ENCODE peak calls at places on chromosomes 7 and 10, in ten cellular contexts. One of them, this sample, is unnamed.

GRCh38 chr7:98241674-98242241 is 10.3 kb downstream of the TECPR1 start:
- DNase-seq in GM13977: no peak
- DNase-seq in suprapubic skin: no peak
- DNase-seq in WERI-Rb-1: no peak
- DNase-seq in HT1080: no peak
- DNase-seq in activated naive CD4-positive, alpha-beta T cell: no peak
- DNase-seq in nephron progenitor cell: no peak
- DNase-seq in ureter: no peak
- DNase-seq in choroid plexus epithelial cell: no peak
- DNase-seq in activated CD4-positive, alpha-beta T cell treated with anti-CD3 and anti-CD28 coated beads for 48 hours: no peak
- DNase-seq in this sample: no peak

GRCh38 chr10:63083904-63084689 is 49.0 kb upstream of the NRBF2 start:
- DNase-seq in activated naive CD4-positive, alpha-beta T cell: peak
- DNase-seq in ureter: peak
- DNase-seq in GM13977: peak
- DNase-seq in nephron progenitor cell: peak
- DNase-seq in suprapubic skin: peak
- DNase-seq in activated CD4-positive, alpha-beta T cell treated with anti-CD3 and anti-CD28 coated beads for 48 hours: peak
- DNase-seq in choroid plexus epithelial cell: peak
- DNase-seq in HT1080: peak
- DNase-seq in WERI-Rb-1: peak
- DNase-seq in this sample: peak

GRCh38 chr7:157477550-157478212 is 140.9 kb downstream of the DNAJB6 start:
- DNase-seq in activated naive CD4-positive, alpha-beta T cell: no peak
- DNase-seq in WERI-Rb-1: no peak
- DNase-seq in choroid plexus epithelial cell: no peak
- DNase-seq in HT1080: no peak
- DNase-seq in GM13977: no peak
- DNase-seq in ureter: no peak
- DNase-seq in activated CD4-positive, alpha-beta T cell treated with anti-CD3 and anti-CD28 coated beads for 48 hours: peak
- DNase-seq in nephron progenitor cell: no peak
- DNase-seq in suprapubic skin: no peak
- DNase-seq in this sample: no peak

GRCh38 chr7:70614237-70614984 is 517.5 kb upstream of the GALNT17 start:
- DNase-seq in choroid plexus epithelial cell: peak
- DNase-seq in nephron progenitor cell: peak
- DNase-seq in suprapubic skin: peak
- DNase-seq in activated naive CD4-positive, alpha-beta T cell: no peak
- DNase-seq in HT1080: peak
- DNase-seq in GM13977: no peak
- DNase-seq in WERI-Rb-1: peak
- DNase-seq in activated CD4-positive, alpha-beta T cell treated with anti-CD3 and anti-CD28 coated beads for 48 hours: no peak
- DNase-seq in ureter: peak
- DNase-seq in this sample: peak

GRCh38 chr10:127563718-127564553 is 14.8 kb downstream of the NPS start:
- DNase-seq in choroid plexus epithelial cell: no peak
- DNase-seq in nephron progenitor cell: peak
- DNase-seq in HT1080: no peak
- DNase-seq in WERI-Rb-1: peak
- DNase-seq in ureter: no peak
- DNase-seq in GM13977: no peak
- DNase-seq in activated CD4-positive, alpha-beta T cell treated with anti-CD3 and anti-CD28 coated beads for 48 hours: peak
- DNase-seq in activated naive CD4-positive, alpha-beta T cell: peak
- DNase-seq in suprapubic skin: no peak
- DNase-seq in this sample: no peak

GRCh38 chr7:44308741-44309270 is 16.6 kb downstream of the CAMK2B start:
- DNase-seq in WERI-Rb-1: no peak
- DNase-seq in activated naive CD4-positive, alpha-beta T cell: no peak
- DNase-seq in activated CD4-positive, alpha-beta T cell treated with anti-CD3 and anti-CD28 coated beads for 48 hours: no peak
- DNase-seq in nephron progenitor cell: no peak
- DNase-seq in HT1080: no peak
- DNase-seq in GM13977: peak
- DNase-seq in choroid plexus epithelial cell: no peak
- DNase-seq in suprapubic skin: peak
- DNase-seq in ureter: peak
- DNase-seq in this sample: no peak

GRCh38 chr7:2980406-2981102 is 63.1 kb downstream of the CARD11 start:
- DNase-seq in HT1080: no peak
- DNase-seq in ureter: no peak
- DNase-seq in WERI-Rb-1: no peak
- DNase-seq in suprapubic skin: peak
- DNase-seq in activated CD4-positive, alpha-beta T cell treated with anti-CD3 and anti-CD28 coated beads for 48 hours: peak
- DNase-seq in choroid plexus epithelial cell: no peak
- DNase-seq in nephron progenitor cell: no peak
- DNase-seq in GM13977: no peak
- DNase-seq in activated naive CD4-positive, alpha-beta T cell: no peak
- DNase-seq in this sample: no peak

GRCh38 chr10:8438603-8439002 is 384.1 kb downstream of the GATA3 start:
- DNase-seq in activated naive CD4-positive, alpha-beta T cell: no peak
- DNase-seq in HT1080: no peak
- DNase-seq in nephron progenitor cell: no peak
- DNase-seq in WERI-Rb-1: no peak
- DNase-seq in activated CD4-positive, alpha-beta T cell treated with anti-CD3 and anti-CD28 coated beads for 48 hours: no peak
- DNase-seq in suprapubic skin: no peak
- DNase-seq in GM13977: no peak
- DNase-seq in ureter: no peak
- DNase-seq in choroid plexus epithelial cell: no peak
- DNase-seq in this sample: no peak

GRCh38 chr10:132792796-132793195 is 6.8 kb upstream of the NKX6-2 start:
- DNase-seq in activated CD4-positive, alpha-beta T cell treated with anti-CD3 and anti-CD28 coated beads for 48 hours: no peak
- DNase-seq in suprapubic skin: no peak
- DNase-seq in nephron progenitor cell: no peak
- DNase-seq in choroid plexus epithelial cell: no peak
- DNase-seq in GM13977: no peak
- DNase-seq in WERI-Rb-1: no peak
- DNase-seq in ureter: no peak
- DNase-seq in HT1080: no peak
- DNase-seq in activated naive CD4-positive, alpha-beta T cell: no peak
- DNase-seq in this sample: no peak

GRCh38 chr7:138478499-138478908 is 18.4 kb downstream of the TRIM24 start:
- DNase-seq in activated naive CD4-positive, alpha-beta T cell: no peak
- DNase-seq in suprapubic skin: no peak
- DNase-seq in activated CD4-positive, alpha-beta T cell treated with anti-CD3 and anti-CD28 coated beads for 48 hours: no peak
- DNase-seq in GM13977: peak
- DNase-seq in HT1080: no peak
- DNase-seq in choroid plexus epithelial cell: no peak
- DNase-seq in nephron progenitor cell: no peak
- DNase-seq in ureter: no peak
- DNase-seq in WERI-Rb-1: no peak
- DNase-seq in this sample: no peak

GRCh38 chr10:22713853-22714523 is 390 bp downstream of the PIP4K2A start:
- DNase-seq in GM13977: no peak
- DNase-seq in nephron progenitor cell: peak
- DNase-seq in WERI-Rb-1: peak
- DNase-seq in ureter: no peak
- DNase-seq in activated naive CD4-positive, alpha-beta T cell: peak
- DNase-seq in HT1080: peak
- DNase-seq in activated CD4-positive, alpha-beta T cell treated with anti-CD3 and anti-CD28 coated beads for 48 hours: peak
- DNase-seq in choroid plexus epithelial cell: peak
- DNase-seq in suprapubic skin: peak
- DNase-seq in this sample: peak

GRCh38 chr10:11236234-11236633 is 218.6 kb downstream of the CELF2 start:
- DNase-seq in ureter: no peak
- DNase-seq in suprapubic skin: no peak
- DNase-seq in nephron progenitor cell: no peak
- DNase-seq in choroid plexus epithelial cell: no peak
- DNase-seq in HT1080: no peak
- DNase-seq in activated CD4-positive, alpha-beta T cell treated with anti-CD3 and anti-CD28 coated beads for 48 hours: peak
- DNase-seq in GM13977: peak
- DNase-seq in WERI-Rb-1: no peak
- DNase-seq in activated naive CD4-positive, alpha-beta T cell: no peak
- DNase-seq in this sample: no peak

GRCh38 chr10:93074137-93074596 is 474 bp downstream of the CYP26A1 start:
- DNase-seq in ureter: no peak
- DNase-seq in suprapubic skin: no peak
- DNase-seq in HT1080: no peak
- DNase-seq in GM13977: no peak
- DNase-seq in choroid plexus epithelial cell: no peak
- DNase-seq in activated CD4-positive, alpha-beta T cell treated with anti-CD3 and anti-CD28 coated beads for 48 hours: no peak
- DNase-seq in WERI-Rb-1: peak
- DNase-seq in activated naive CD4-positive, alpha-beta T cell: no peak
- DNase-seq in nephron progenitor cell: peak
- DNase-seq in this sample: no peak

GRCh38 chr10:119358140-119358512 is 150.8 kb downstream of the GRK5 start:
- DNase-seq in activated naive CD4-positive, alpha-beta T cell: no peak
- DNase-seq in choroid plexus epithelial cell: no peak
- DNase-seq in GM13977: no peak
- DNase-seq in HT1080: no peak
- DNase-seq in ureter: no peak
- DNase-seq in WERI-Rb-1: no peak
- DNase-seq in activated CD4-positive, alpha-beta T cell treated with anti-CD3 and anti-CD28 coated beads for 48 hours: no peak
- DNase-seq in suprapubic skin: no peak
- DNase-seq in nephron progenitor cell: no peak
- DNase-seq in this sample: no peak

GRCh38 chr7:81603-82342 is 110.6 kb upstream of the FAM20C start:
- DNase-seq in GM13977: no peak
- DNase-seq in nephron progenitor cell: no peak
- DNase-seq in HT1080: no peak
- DNase-seq in WERI-Rb-1: no peak
- DNase-seq in activated naive CD4-positive, alpha-beta T cell: no peak
- DNase-seq in activated CD4-positive, alpha-beta T cell treated with anti-CD3 and anti-CD28 coated beads for 48 hours: no peak
- DNase-seq in choroid plexus epithelial cell: no peak
- DNase-seq in suprapubic skin: no peak
- DNase-seq in ureter: no peak
- DNase-seq in this sample: no peak

GRCh38 chr7:96359876-96360275 is 38.0 kb upstream of the SLC25A13 start:
- DNase-seq in nephron progenitor cell: no peak
- DNase-seq in ureter: no peak
- DNase-seq in WERI-Rb-1: no peak
- DNase-seq in choroid plexus epithelial cell: no peak
- DNase-seq in activated CD4-positive, alpha-beta T cell treated with anti-CD3 and anti-CD28 coated beads for 48 hours: no peak
- DNase-seq in suprapubic skin: no peak
- DNase-seq in activated naive CD4-positive, alpha-beta T cell: no peak
- DNase-seq in GM13977: no peak
- DNase-seq in HT1080: no peak
- DNase-seq in this sample: no peak

GRCh38 chr10:48520594-48520993 is 84.3 kb downstream of the ARHGAP22 start:
- DNase-seq in nephron progenitor cell: no peak
- DNase-seq in HT1080: no peak
- DNase-seq in suprapubic skin: no peak
- DNase-seq in choroid plexus epithelial cell: no peak
- DNase-seq in GM13977: no peak
- DNase-seq in WERI-Rb-1: no peak
- DNase-seq in activated CD4-positive, alpha-beta T cell treated with anti-CD3 and anti-CD28 coated beads for 48 hours: no peak
- DNase-seq in ureter: no peak
- DNase-seq in activated naive CD4-positive, alpha-beta T cell: no peak
- DNase-seq in this sample: no peak

GRCh38 chr7:43698461-43699255 is 30.7 kb downstream of the COA1 start:
- DNase-seq in choroid plexus epithelial cell: no peak
- DNase-seq in WERI-Rb-1: no peak
- DNase-seq in activated CD4-positive, alpha-beta T cell treated with anti-CD3 and anti-CD28 coated beads for 48 hours: no peak
- DNase-seq in activated naive CD4-positive, alpha-beta T cell: no peak
- DNase-seq in GM13977: no peak
- DNase-seq in nephron progenitor cell: no peak
- DNase-seq in ureter: no peak
- DNase-seq in HT1080: no peak
- DNase-seq in suprapubic skin: no peak
- DNase-seq in this sample: peak

GRCh38 chr10:79053481-79054202 is 15.1 kb upstream of the ZMIZ1 start:
- DNase-seq in HT1080: no peak
- DNase-seq in activated naive CD4-positive, alpha-beta T cell: no peak
- DNase-seq in WERI-Rb-1: no peak
- DNase-seq in activated CD4-positive, alpha-beta T cell treated with anti-CD3 and anti-CD28 coated beads for 48 hours: no peak
- DNase-seq in choroid plexus epithelial cell: no peak
- DNase-seq in GM13977: no peak
- DNase-seq in nephron progenitor cell: no peak
- DNase-seq in ureter: no peak
- DNase-seq in suprapubic skin: peak
- DNase-seq in this sample: no peak

GRCh38 chr7:83248000-83248399 is 85.3 kb upstream of the PCLO start:
- DNase-seq in choroid plexus epithelial cell: no peak
- DNase-seq in activated naive CD4-positive, alpha-beta T cell: no peak
- DNase-seq in suprapubic skin: no peak
- DNase-seq in WERI-Rb-1: no peak
- DNase-seq in ureter: no peak
- DNase-seq in nephron progenitor cell: no peak
- DNase-seq in HT1080: no peak
- DNase-seq in activated CD4-positive, alpha-beta T cell treated with anti-CD3 and anti-CD28 coated beads for 48 hours: no peak
- DNase-seq in GM13977: no peak
- DNase-seq in this sample: no peak

GRCh38 chr10:111076682-111077661 is at the start of gene ADRA2A:
- DNase-seq in choroid plexus epithelial cell: peak
- DNase-seq in HT1080: peak
- DNase-seq in ureter: no peak
- DNase-seq in activated naive CD4-positive, alpha-beta T cell: no peak
- DNase-seq in activated CD4-positive, alpha-beta T cell treated with anti-CD3 and anti-CD28 coated beads for 48 hours: peak
- DNase-seq in GM13977: peak
- DNase-seq in nephron progenitor cell: peak
- DNase-seq in suprapubic skin: no peak
- DNase-seq in WERI-Rb-1: peak
- DNase-seq in this sample: peak

GRCh38 chr10:11407939-11408338 is 203.5 kb downstream of the USP6NL start:
- DNase-seq in ureter: no peak
- DNase-seq in suprapubic skin: no peak
- DNase-seq in nephron progenitor cell: no peak
- DNase-seq in WERI-Rb-1: no peak
- DNase-seq in choroid plexus epithelial cell: no peak
- DNase-seq in activated CD4-positive, alpha-beta T cell treated with anti-CD3 and anti-CD28 coated beads for 48 hours: no peak
- DNase-seq in activated naive CD4-positive, alpha-beta T cell: no peak
- DNase-seq in GM13977: no peak
- DNase-seq in HT1080: no peak
- DNase-seq in this sample: no peak

GRCh38 chr10:128540806-128541739 is 414.9 kb upstream of the MKI67 start:
- DNase-seq in ureter: peak
- DNase-seq in suprapubic skin: no peak
- DNase-seq in nephron progenitor cell: peak
- DNase-seq in activated naive CD4-positive, alpha-beta T cell: no peak
- DNase-seq in choroid plexus epithelial cell: no peak
- DNase-seq in HT1080: no peak
- DNase-seq in WERI-Rb-1: no peak
- DNase-seq in GM13977: no peak
- DNase-seq in activated CD4-positive, alpha-beta T cell treated with anti-CD3 and anti-CD28 coated beads for 48 hours: no peak
- DNase-seq in this sample: no peak

GRCh38 chr7:149156898-149157297 is 9.6 kb downstream of the ZNF398 start:
- DNase-seq in ureter: no peak
- DNase-seq in nephron progenitor cell: no peak
- DNase-seq in HT1080: no peak
- DNase-seq in WERI-Rb-1: no peak
- DNase-seq in activated CD4-positive, alpha-beta T cell treated with anti-CD3 and anti-CD28 coated beads for 48 hours: no peak
- DNase-seq in GM13977: no peak
- DNase-seq in choroid plexus epithelial cell: no peak
- DNase-seq in suprapubic skin: no peak
- DNase-seq in activated naive CD4-positive, alpha-beta T cell: no peak
- DNase-seq in this sample: no peak

GRCh38 chr7:3598855-3599254 is 297.8 kb downstream of the SDK1 start:
- DNase-seq in choroid plexus epithelial cell: no peak
- DNase-seq in ureter: no peak
- DNase-seq in activated naive CD4-positive, alpha-beta T cell: no peak
- DNase-seq in HT1080: no peak
- DNase-seq in GM13977: no peak
- DNase-seq in suprapubic skin: no peak
- DNase-seq in activated CD4-positive, alpha-beta T cell treated with anti-CD3 and anti-CD28 coated beads for 48 hours: no peak
- DNase-seq in WERI-Rb-1: no peak
- DNase-seq in nephron progenitor cell: no peak
- DNase-seq in this sample: no peak

GRCh38 chr10:103618575-103619423 is 125.3 kb downstream of the NEURL1 start:
- DNase-seq in WERI-Rb-1: peak
- DNase-seq in nephron progenitor cell: no peak
- DNase-seq in choroid plexus epithelial cell: peak
- DNase-seq in HT1080: no peak
- DNase-seq in GM13977: no peak
- DNase-seq in suprapubic skin: no peak
- DNase-seq in activated naive CD4-positive, alpha-beta T cell: no peak
- DNase-seq in activated CD4-positive, alpha-beta T cell treated with anti-CD3 and anti-CD28 coated beads for 48 hours: no peak
- DNase-seq in ureter: peak
- DNase-seq in this sample: peak